ENCODE peak calls at places on chromosomes 16 and 17, in seven cellular contexts. Z is transverse colon; Y is tibial nerve; W is neuronal stem cell; S is upper lobe of right lung; K is CD4-positive, CD25-positive, alpha-beta regulatory T cell; R is AG04450. U is an unnamed sample. For H3K9me3, the result is how much of the 10 kb centered on the place peaks cover.

GRCh38 chr17:4945176-4945943 is 3.0 kb downstream of the PFN1 start:
- DNase-seq in Z (peak), S (peak), K (peak), R (peak), Y (peak), W (no peak), U (peak)

GRCh38 chr17:80470603-80471002 is 5.8 kb downstream of the NPTX1 start:
- DNase-seq in K (no peak), S (no peak), Y (no peak), W (no peak), Z (no peak), R (no peak), U (no peak)

GRCh38 chr17:6556121-6557039 is at the start of gene PITPNM3:
- DNase-seq in Y (no peak), Z (peak), R (no peak), K (no peak), W (no peak), S (peak), U (no peak)

GRCh38 chr16:50671644-50672260 is 9.4 kb downstream of the SNX20 start:
- DNase-seq in R (no peak), K (peak), S (no peak), Y (no peak), Z (no peak), W (no peak), U (peak)

GRCh38 chr17:48804936-48805411 is 12.1 kb downstream of the TTLL6 start:
- DNase-seq in S (peak), Z (peak), Y (no peak), W (peak), R (no peak), K (peak), U (peak)

GRCh38 chr17:75826561-75827290 is 17.5 kb downstream of the UNC13D start:
- DNase-seq in Z (no peak), K (no peak), Y (no peak), R (no peak), S (no peak), W (no peak), U (peak)

GRCh38 chr17:45046536-45047125 is 4.8 kb downstream of the DCAKD start:
- DNase-seq in Z (no peak), Y (no peak), R (no peak), K (no peak), S (no peak), W (no peak), U (no peak)

GRCh38 chr16:81276323-81276722 is 37.8 kb downstream of the BCO1 start:
- DNase-seq in Z (no peak), Y (no peak), R (no peak), W (no peak), S (no peak), K (no peak), U (no peak)

GRCh38 chr17:57051886-57052342 is 33.1 kb upstream of the AKAP1 start:
- DNase-seq in W (no peak), R (no peak), Z (no peak), Y (no peak), S (no peak), K (no peak), U (no peak)

GRCh38 chr17:35449371-35449931 is 885 bp upstream of the SLFN13 start:
- DNase-seq in R (no peak), Z (peak), S (peak), W (peak), Y (no peak), K (no peak), U (no peak)

GRCh38 chr16:17173134-17173729 is 297.5 kb downstream of the XYLT1 start:
- DNase-seq in W (no peak), Z (peak), Y (peak), S (peak), K (peak), R (peak), U (peak)

GRCh38 chr17:49834118-49834743 is 13.6 kb downstream of the TAC4 start:
- DNase-seq in K (no peak), Y (no peak), R (no peak), Z (no peak), S (no peak), W (no peak), U (no peak)

GRCh38 chr16:75032655-75033054 is 33.8 kb downstream of the ZNRF1 start:
- DNase-seq in W (no peak), R (no peak), Z (no peak), K (no peak), Y (no peak), S (no peak), U (no peak)

GRCh38 chr16:75038036-75038959 is 39.5 kb downstream of the ZNRF1 start:
- DNase-seq in S (no peak), Z (no peak), K (no peak), Y (no peak), W (no peak), R (no peak), U (no peak)

GRCh38 chr16:75039941-75040340 is 41.1 kb downstream of the ZNRF1 start:
- DNase-seq in Z (no peak), W (no peak), R (no peak), S (no peak), Y (no peak), K (no peak), U (no peak)

GRCh38 chr16:75029854-75030253 is 31.0 kb downstream of the ZNRF1 start:
- DNase-seq in Z (no peak), R (peak), S (no peak), K (no peak), W (no peak), Y (no peak), U (no peak)

GRCh38 chr16:75035410-75035968 is 36.7 kb downstream of the ZNRF1 start:
- DNase-seq in W (no peak), Z (no peak), K (no peak), R (no peak), S (peak), Y (no peak), U (no peak)
- H3K9me3 ChIP-seq in W (under half), Z (under half), K (under half), R (under half), S (under half), Y (under half), U (under half)

DNA sequence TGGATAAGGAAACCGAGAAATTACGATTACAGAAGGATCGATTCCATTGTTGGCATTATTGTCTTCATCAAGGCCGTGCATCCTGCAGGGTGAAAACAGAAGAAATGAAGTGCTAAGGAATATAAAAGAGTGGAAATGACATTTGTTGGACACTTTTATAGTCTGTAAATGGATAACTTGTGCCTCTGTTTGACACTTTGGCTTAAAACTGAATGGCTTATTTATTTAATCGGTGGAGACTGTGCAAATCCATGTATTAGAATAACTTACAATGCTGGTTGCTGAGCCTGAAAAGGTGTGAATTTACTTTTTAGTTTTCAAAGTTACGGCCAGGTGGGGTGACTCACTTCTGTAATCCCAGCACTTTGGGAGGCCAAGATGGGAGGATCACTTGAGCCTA is 31.4 kb downstream of the ITGB3 start:
- DNase-seq in S (no peak), Z (no peak), Y (no peak), R (no peak), K (no peak), W (no peak), U (no peak)
- H3K9me3 ChIP-seq in S (under half), Z (under half), Y (under half), R (under half), K (under half), W (under half), U (under half)

GRCh38 chr16:72308396-72308795 is 136.4 kb upstream of the PMFBP1 start:
- DNase-seq in Z (no peak), S (no peak), K (no peak), W (no peak), R (no peak), Y (no peak), U (no peak)
- H3K9me3 ChIP-seq in Z (under half), S (under half), K (under half), W (under half), R (under half), Y (under half), U (under half)

GRCh38 chr16:48591976-48592375 is 18.0 kb downstream of the N4BP1 start:
- DNase-seq in S (no peak), R (no peak), Y (no peak), Z (no peak), W (no peak), K (no peak), U (no peak)
- H3K9me3 ChIP-seq in S (under half), R (under half), Y (under half), Z (under half), W (half or more), K (under half), U (under half)

GRCh38 chr16:851871-852270 is 51.3 kb upstream of the GNG13 start:
- DNase-seq in W (no peak), Y (no peak), K (no peak), Z (no peak), S (no peak), R (no peak), U (no peak)
- H3K9me3 ChIP-seq in W (under half), Y (under half), K (under half), Z (under half), S (under half), R (half or more), U (under half)

U was measured in OCI-LY7.